ENCODE peak calls at places on chromosomes 4 and X, in four cellular contexts. One of them, this sample, is unnamed.

GRCh38 chr4:48780867-48781219 is 764 bp upstream of the FRYL start:
- DNase-seq in left ventricle myocardium inferior: no peak
- DNase-seq in GM13977: peak
- DNase-seq in uterus: peak
- DNase-seq in this sample: no peak

GRCh38 chr4:30979402-30979801 is 259.2 kb downstream of the PCDH7 start:
- DNase-seq in left ventricle myocardium inferior: no peak
- DNase-seq in GM13977: no peak
- DNase-seq in uterus: no peak
- DNase-seq in this sample: no peak

GRCh38 chr4:26028793-26029511 is 114.9 kb downstream of the SMIM20 start:
- DNase-seq in left ventricle myocardium inferior: peak
- DNase-seq in GM13977: peak
- DNase-seq in uterus: peak
- DNase-seq in this sample: peak

GRCh38 chr4:185265942-185266341 is 56.5 kb downstream of the SNX25 start:
- DNase-seq in left ventricle myocardium inferior: no peak
- DNase-seq in GM13977: peak
- DNase-seq in uterus: no peak
- DNase-seq in this sample: no peak

GRCh38 chrX:45063319-45064095 is 137.2 kb downstream of the DIPK2B start:
- DNase-seq in left ventricle myocardium inferior: no peak
- DNase-seq in GM13977: no peak
- DNase-seq in uterus: no peak
- DNase-seq in this sample: no peak

GRCh38 chr4:89506866-89507494 is 199.4 kb upstream of the GPRIN3 start:
- DNase-seq in left ventricle myocardium inferior: no peak
- DNase-seq in GM13977: no peak
- DNase-seq in uterus: no peak
- DNase-seq in this sample: no peak

GRCh38 chr4:41538017-41538733 is at the start of gene LIMCH1:
- DNase-seq in left ventricle myocardium inferior: peak
- DNase-seq in GM13977: no peak
- DNase-seq in uterus: peak
- DNase-seq in this sample: no peak

GRCh38 chrX:35919536-35920309 is at the start of gene CFAP47:
- DNase-seq in left ventricle myocardium inferior: no peak
- DNase-seq in GM13977: no peak
- DNase-seq in uterus: no peak
- DNase-seq in this sample: no peak

GRCh38 chr4:2416564-2417195 is 1.8 kb downstream of the ZFYVE28 start:
- DNase-seq in left ventricle myocardium inferior: peak
- DNase-seq in GM13977: no peak
- DNase-seq in uterus: no peak
- DNase-seq in this sample: no peak

GRCh38 chrX:54415534-54416350 is 24.5 kb upstream of the TSR2 start:
- DNase-seq in left ventricle myocardium inferior: no peak
- DNase-seq in GM13977: no peak
- DNase-seq in uterus: no peak
- DNase-seq in this sample: no peak

GRCh38 chr4:38034986-38035882 is 75.0 kb downstream of the PTTG2 start:
- DNase-seq in left ventricle myocardium inferior: no peak
- DNase-seq in GM13977: peak
- DNase-seq in uterus: no peak
- DNase-seq in this sample: peak

GRCh38 chr4:176499518-176499917 is 179.8 kb downstream of the SPCS3 start:
- DNase-seq in left ventricle myocardium inferior: no peak
- DNase-seq in GM13977: no peak
- DNase-seq in uterus: no peak
- DNase-seq in this sample: no peak

GRCh38 chr4:95644417-95644816 is 95.6 kb upstream of the UNC5C start:
- DNase-seq in left ventricle myocardium inferior: no peak
- DNase-seq in GM13977: no peak
- DNase-seq in uterus: no peak
- DNase-seq in this sample: no peak

GRCh38 chrX:76454456-76454927 is 27.0 kb downstream of the MAGEE1 start:
- DNase-seq in left ventricle myocardium inferior: no peak
- DNase-seq in GM13977: no peak
- DNase-seq in uterus: no peak
- DNase-seq in this sample: peak

DNA sequence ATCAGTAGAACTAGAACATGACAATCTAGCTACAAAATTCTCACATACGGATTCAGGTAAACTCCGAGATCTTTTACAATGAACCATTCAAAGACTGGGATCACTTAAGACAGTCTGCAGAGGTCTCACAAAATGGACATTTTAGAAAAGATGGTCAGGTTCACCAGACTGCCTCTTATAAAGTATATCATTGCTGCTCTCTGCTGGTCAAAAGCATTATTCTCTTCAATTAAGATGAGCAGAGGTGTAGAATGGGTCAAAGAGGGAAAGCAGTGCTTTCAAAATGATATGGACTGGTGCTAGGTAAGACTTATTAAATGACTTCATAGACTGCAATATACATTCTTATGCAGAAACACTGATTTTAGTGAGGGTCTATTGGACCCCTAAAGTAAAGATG is 434.7 kb downstream of the PACRGL start:
- DNase-seq in left ventricle myocardium inferior: no peak
- DNase-seq in GM13977: no peak
- DNase-seq in uterus: no peak
- DNase-seq in this sample: no peak
- TF ChIP-seq CTCF in left ventricle myocardium inferior: no peak
- TF ChIP-seq CTCF in GM13977: no peak
- TF ChIP-seq CTCF in uterus: no peak
- TF ChIP-seq CTCF in this sample: no peak

GRCh38 chr4:80127870-80128419 is 54.9 kb upstream of the ANTXR2 start:
- DNase-seq in left ventricle myocardium inferior: no peak
- DNase-seq in GM13977: no peak
- DNase-seq in uterus: no peak
- DNase-seq in this sample: no peak

GRCh38 chr4:80126435-80126834 is 53.4 kb upstream of the ANTXR2 start:
- DNase-seq in left ventricle myocardium inferior: no peak
- DNase-seq in GM13977: no peak
- DNase-seq in uterus: no peak
- DNase-seq in this sample: no peak

GRCh38 chr4:80128941-80129340 is 55.9 kb upstream of the ANTXR2 start:
- DNase-seq in left ventricle myocardium inferior: no peak
- DNase-seq in GM13977: no peak
- DNase-seq in uterus: no peak
- DNase-seq in this sample: no peak

GRCh38 chr4:80124246-80125211 is 51.5 kb upstream of the ANTXR2 start:
- DNase-seq in left ventricle myocardium inferior: no peak
- DNase-seq in GM13977: no peak
- DNase-seq in uterus: no peak
- DNase-seq in this sample: no peak

DNA sequence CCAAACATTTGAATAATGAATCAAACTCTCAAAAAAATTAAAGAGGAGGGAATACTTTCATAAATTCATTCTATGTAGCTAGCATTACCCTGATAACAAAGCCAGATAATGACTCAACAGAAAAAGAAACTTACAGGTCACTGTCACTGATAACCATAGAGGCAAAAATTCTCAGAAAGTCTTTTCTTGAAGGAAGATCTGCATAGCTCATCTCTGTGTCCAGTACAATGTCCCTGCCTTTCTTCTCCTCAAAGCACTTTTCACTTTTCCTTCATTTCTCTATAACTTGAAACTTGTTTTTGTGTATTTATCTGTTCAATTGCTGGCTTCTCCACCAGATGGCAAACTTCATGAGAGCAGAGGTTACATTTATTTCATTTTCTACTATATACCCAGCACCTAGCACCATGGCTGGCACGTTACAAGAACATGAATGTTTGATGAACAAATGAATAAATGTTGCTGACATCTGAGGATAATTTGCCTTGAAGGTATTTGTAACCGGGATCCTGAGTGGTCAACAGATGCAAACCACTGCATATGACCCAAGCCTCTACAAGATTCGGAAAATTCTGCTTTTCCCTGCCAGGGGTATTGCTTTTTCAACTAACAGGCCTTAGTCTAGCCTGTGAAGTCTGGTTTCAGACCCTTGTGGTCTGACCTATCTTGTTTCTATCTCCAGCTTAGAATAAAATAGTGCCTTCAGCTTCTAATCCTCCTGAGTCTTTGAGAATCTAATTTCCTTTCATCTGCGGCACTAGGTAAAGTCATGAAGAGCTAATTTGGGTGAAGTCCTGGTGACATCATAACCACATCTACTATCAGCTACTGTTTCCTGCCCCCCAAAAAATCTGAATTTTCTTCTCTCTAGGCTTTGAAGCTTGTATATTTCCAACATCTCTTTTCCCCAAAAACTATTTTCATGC is 52.5 kb upstream of the ANTXR2 start:
- DNase-seq in left ventricle myocardium inferior: no peak
- DNase-seq in GM13977: peak
- DNase-seq in uterus: no peak
- DNase-seq in this sample: no peak
- TF ChIP-seq CTCF in left ventricle myocardium inferior: peak
- TF ChIP-seq CTCF in GM13977: peak
- TF ChIP-seq CTCF in uterus: peak
- TF ChIP-seq CTCF in this sample: no peak

DNA sequence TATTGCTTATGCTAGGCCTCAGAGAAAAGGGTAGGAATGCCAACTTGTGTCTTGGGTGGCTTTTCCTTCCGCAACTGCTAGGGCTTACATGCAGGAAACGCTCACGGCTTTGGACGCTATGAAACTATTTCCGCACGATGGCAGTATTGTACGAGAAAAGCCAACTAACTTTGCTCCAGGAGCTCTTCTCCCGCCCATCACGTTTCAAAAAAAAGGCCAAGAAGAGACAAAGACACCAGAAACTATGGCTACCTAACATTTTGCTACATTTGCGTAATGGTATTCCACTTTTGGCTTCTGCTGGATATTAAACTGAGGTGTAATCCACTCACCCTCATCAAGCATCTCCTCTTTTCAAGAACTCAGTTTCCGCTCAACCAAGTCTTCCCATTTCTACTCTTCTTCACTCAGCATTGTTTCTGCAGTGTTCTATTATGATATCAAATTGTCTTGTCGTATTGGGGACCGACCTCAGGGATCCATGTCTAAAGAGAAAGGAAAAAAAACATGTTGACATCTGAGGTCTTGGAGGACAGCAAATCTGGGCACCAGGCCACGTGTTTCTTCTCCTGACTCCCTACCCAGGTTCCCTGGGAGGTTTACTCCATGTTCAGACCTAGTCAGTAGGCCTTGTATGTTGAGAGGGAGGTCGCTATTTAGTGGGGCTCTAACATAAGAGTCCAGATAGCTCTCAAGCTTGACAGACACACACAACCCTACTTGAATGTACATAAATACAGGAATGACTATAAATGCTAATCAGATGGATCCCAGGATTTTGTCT is 239.4 kb upstream of the STK26 start:
- DNase-seq in left ventricle myocardium inferior: no peak
- DNase-seq in GM13977: no peak
- DNase-seq in uterus: peak
- DNase-seq in this sample: no peak
- TF ChIP-seq CTCF in left ventricle myocardium inferior: no peak
- TF ChIP-seq CTCF in GM13977: peak
- TF ChIP-seq CTCF in uterus: peak
- TF ChIP-seq CTCF in this sample: peak

GRCh38 chr4:156193116-156193515 is 239.4 kb upstream of the CTSO start:
- DNase-seq in left ventricle myocardium inferior: no peak
- DNase-seq in GM13977: no peak
- DNase-seq in uterus: no peak
- DNase-seq in this sample: no peak

GRCh38 chr4:156195914-156196313 is 242.2 kb upstream of the CTSO start:
- DNase-seq in left ventricle myocardium inferior: no peak
- DNase-seq in GM13977: peak
- DNase-seq in uterus: no peak
- DNase-seq in this sample: peak

GRCh38 chr4:156192033-156192432 is 238.4 kb upstream of the CTSO start:
- DNase-seq in left ventricle myocardium inferior: no peak
- DNase-seq in GM13977: no peak
- DNase-seq in uterus: no peak
- DNase-seq in this sample: no peak

GRCh38 chr4:156194896-156195295 is 241.2 kb upstream of the CTSO start:
- DNase-seq in left ventricle myocardium inferior: no peak
- DNase-seq in GM13977: no peak
- DNase-seq in uterus: no peak
- DNase-seq in this sample: no peak

GRCh38 chr4:156193800-156194199 is 240.1 kb upstream of the CTSO start:
- DNase-seq in left ventricle myocardium inferior: no peak
- DNase-seq in GM13977: no peak
- DNase-seq in uterus: peak
- DNase-seq in this sample: no peak
- TF ChIP-seq CTCF in left ventricle myocardium inferior: no peak
- TF ChIP-seq CTCF in GM13977: no peak
- TF ChIP-seq CTCF in uterus: no peak
- TF ChIP-seq CTCF in this sample: no peak

GRCh38 chr4:7068279-7068842 is 497 bp upstream of the GRPEL1 start:
- DNase-seq in left ventricle myocardium inferior: no peak
- DNase-seq in GM13977: no peak
- DNase-seq in uterus: no peak
- DNase-seq in this sample: no peak
- TF ChIP-seq CTCF in left ventricle myocardium inferior: no peak
- TF ChIP-seq CTCF in GM13977: no peak
- TF ChIP-seq CTCF in uterus: peak
- TF ChIP-seq CTCF in this sample: no peak

GRCh38 chrX:99242001-99242400 is 1168.1 kb downstream of the PCDH19 start:
- DNase-seq in left ventricle myocardium inferior: no peak
- DNase-seq in GM13977: no peak
- DNase-seq in uterus: no peak
- DNase-seq in this sample: no peak
- TF ChIP-seq CTCF in left ventricle myocardium inferior: no peak
- TF ChIP-seq CTCF in GM13977: no peak
- TF ChIP-seq CTCF in uterus: no peak
- TF ChIP-seq CTCF in this sample: no peak

This sample was measured in GM13976.